ENCODE peak calls at places on chromosomes 12 and 14, in ten cellular contexts. H, C, B, U, Y, F, R, T, K and X are unnamed samples.

GRCh38 chr14:105137481-105138020 is 31.0 kb downstream of the JAG2 start:
- DNase-seq in T (no peak), R (no peak), B (no peak), K (no peak), H (no peak), Y (no peak), C (peak; percentile 56), F (no peak), U (no peak), X (no peak)

GRCh38 chr12:6927999-6928702 is 392 bp downstream of the ATN1 start:
- DNase-seq in H (no peak), B (no peak), T (no peak), R (no peak), C (peak; percentile 72), F (no peak), Y (no peak), U (peak; percentile 52), K (no peak), X (no peak)

GRCh38 chr12:24045816-24046257 is 96.4 kb upstream of the SOX5 start:
- DNase-seq in Y (no peak), H (no peak), K (no peak), U (no peak), R (no peak), B (no peak), C (no peak), F (no peak), T (no peak), X (no peak)

GRCh38 chr14:65359503-65359902 is 53.0 kb upstream of the FUT8 start:
- DNase-seq in R (no peak), K (no peak), H (no peak), C (no peak), Y (no peak), T (no peak), B (no peak), U (no peak), F (peak; percentile 82), X (no peak)

GRCh38 chr14:52922656-52923055 is 28.2 kb downstream of the FERMT2 start:
- DNase-seq in H (peak; percentile 74), T (no peak), U (peak; percentile 69), B (no peak), C (no peak), K (no peak), F (peak; percentile 84), R (no peak), Y (no peak), X (no peak)

GRCh38 chr12:93778306-93778705 is 101.1 kb downstream of the CRADD start:
- DNase-seq in U (peak; percentile 96), F (no peak), H (no peak), K (peak; percentile 60), Y (no peak), T (no peak), C (no peak), B (no peak), R (no peak), X (peak; percentile 73)

GRCh38 chr14:54000341-54000811 is 43.8 kb upstream of the BMP4 start:
- DNase-seq in K (no peak), R (no peak), U (peak; percentile 38), C (no peak), Y (no peak), H (no peak), F (no peak), B (no peak), T (no peak), X (no peak)

GRCh38 chr12:116849216-116849615 is 32.0 kb downstream of the HRK start:
- DNase-seq in H (no peak), Y (no peak), R (no peak), F (no peak), K (no peak), B (no peak), U (no peak), T (no peak), C (no peak), X (no peak)

GRCh38 chr12:89863332-89863938 is 154.8 kb upstream of the ATP2B1 start:
- DNase-seq in T (no peak), H (no peak), Y (no peak), C (no peak), K (no peak), B (no peak), U (no peak), F (no peak), R (no peak), X (no peak)

GRCh38 chr12:94272280-94272679 is 123.9 kb downstream of the PLXNC1 start:
- DNase-seq in C (no peak), B (no peak), H (no peak), F (no peak), Y (no peak), U (no peak), K (no peak), R (no peak), T (no peak), X (no peak)

GRCh38 chr12:10968765-10969456 is 17.8 kb downstream of the TAS2R50 start:
- DNase-seq in K (peak; percentile 18), Y (peak; percentile 44), R (no peak), T (peak; percentile 23), H (no peak), B (no peak), C (no peak), F (no peak), U (peak; percentile 72), X (peak; percentile 16)

GRCh38 chr14:62956413-62956812 is 88.8 kb downstream of the KCNH5 start:
- DNase-seq in B (no peak), K (no peak), C (no peak), T (no peak), H (no peak), R (no peak), U (no peak), Y (no peak), F (peak; percentile 20), X (no peak)
- H3K36me3 ChIP-seq in B (no peaks in the 10 kb centered on the region), K (no peaks in the 10 kb centered on the region), C (no peaks in the 10 kb centered on the region), T (no peaks in the 10 kb centered on the region), H (no peaks in the 10 kb centered on the region), R (no peaks in the 10 kb centered on the region), U (no peaks in the 10 kb centered on the region), Y (no peaks in the 10 kb centered on the region), F (no peaks in the 10 kb centered on the region), X (no peaks in the 10 kb centered on the region)

GRCh38 chr12:50926415-50926814 is 25.9 kb upstream of the HIGD1C start:
- DNase-seq in R (no peak), K (no peak), C (no peak), B (no peak), F (no peak), T (no peak), H (no peak), U (no peak), Y (no peak), X (no peak)

GRCh38 chr12:50927356-50927755 is 25.0 kb upstream of the HIGD1C start:
- DNase-seq in H (no peak), U (no peak), R (no peak), F (no peak), K (no peak), C (no peak), Y (no peak), B (no peak), T (no peak), X (no peak)

GRCh38 chr12:50925342-50925651 is 27.0 kb upstream of the HIGD1C start:
- DNase-seq in C (no peak), R (no peak), F (no peak), U (no peak), T (no peak), K (no peak), Y (no peak), H (no peak), B (no peak), X (no peak)

GRCh38 chr12:50924439-50925341 is 27.7 kb upstream of the HIGD1C start:
- DNase-seq in Y (peak; percentile 87), K (peak; percentile 90), B (peak; percentile 59), T (peak; percentile 94), C (peak; percentile 83), F (peak; percentile 78), H (peak; percentile 48), R (peak; percentile 59), U (peak; percentile 93), X (peak; percentile 97)

DNA sequence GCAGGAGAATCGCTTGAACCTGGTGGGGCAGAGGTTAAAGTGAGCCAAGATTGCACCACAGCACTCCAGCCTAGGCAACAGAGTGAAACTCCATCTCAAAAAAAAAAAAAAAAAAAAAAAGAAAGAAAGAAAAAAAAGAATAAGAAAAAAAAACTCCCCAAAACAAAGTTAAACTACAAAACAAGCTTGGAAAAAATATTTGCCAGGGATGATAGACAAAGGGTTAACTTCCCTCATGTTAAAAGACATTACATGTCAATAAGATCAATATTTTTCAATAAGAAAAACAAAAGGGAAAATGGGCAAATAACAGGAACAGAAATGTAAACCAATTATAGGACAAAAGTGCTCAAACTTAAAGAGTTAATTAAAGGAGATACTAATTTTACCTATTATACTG is 26.4 kb upstream of the HIGD1C start:
- DNase-seq in U (no peak), K (no peak), H (no peak), C (no peak), Y (no peak), T (no peak), F (no peak), B (no peak), R (no peak), X (no peak)
- H3K4me3 ChIP-seq in U (peak overlapping the region; percentile 99), K (peak overlapping the region; percentile 88), H (no peak overlapping the region), C (peak overlapping the region; percentile 69), Y (peak overlapping the region; percentile 84), T (peak overlapping the region; percentile 65), F (no peak overlapping the region), B (no peak overlapping the region), R (peak overlapping the region; percentile 19), X (peak overlapping the region; percentile 80)

DNA sequence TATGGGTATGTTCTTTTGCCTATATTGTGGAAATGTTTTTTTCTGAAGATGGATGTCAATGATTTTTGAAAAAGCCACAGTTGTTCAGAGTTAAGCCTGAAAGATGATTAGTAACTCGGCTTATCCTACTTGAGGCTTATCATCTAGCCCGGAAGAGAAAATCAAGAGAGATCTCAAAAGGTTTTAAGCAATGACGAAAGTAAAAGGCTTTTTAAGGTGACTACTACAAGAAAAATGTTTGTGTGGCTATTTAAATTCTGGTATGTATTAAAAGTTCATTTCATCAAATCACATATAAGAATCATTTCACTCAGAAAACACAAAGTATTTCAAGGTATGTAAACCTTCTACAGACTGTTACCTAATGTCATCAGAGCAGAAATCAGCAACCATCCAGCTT is 40.2 kb downstream of the HEATR5A start:
- DNase-seq in K (no peak), C (no peak), H (no peak), U (peak; percentile 25), R (no peak), T (no peak), F (no peak), B (no peak), Y (no peak), X (no peak)
- H3K36me3 ChIP-seq in K (peaks cover 94% of the 10 kb centered on the region), C (peaks cover 47% of the 10 kb centered on the region), H (no peaks in the 10 kb centered on the region), U (peaks cover 69% of the 10 kb centered on the region), R (peaks cover 31% of the 10 kb centered on the region), T (peaks cover 4% of the 10 kb centered on the region), F (no peaks in the 10 kb centered on the region), B (peaks cover 2% of the 10 kb centered on the region), Y (peaks cover 86% of the 10 kb centered on the region), X (peaks cover 44% of the 10 kb centered on the region)

DNA sequence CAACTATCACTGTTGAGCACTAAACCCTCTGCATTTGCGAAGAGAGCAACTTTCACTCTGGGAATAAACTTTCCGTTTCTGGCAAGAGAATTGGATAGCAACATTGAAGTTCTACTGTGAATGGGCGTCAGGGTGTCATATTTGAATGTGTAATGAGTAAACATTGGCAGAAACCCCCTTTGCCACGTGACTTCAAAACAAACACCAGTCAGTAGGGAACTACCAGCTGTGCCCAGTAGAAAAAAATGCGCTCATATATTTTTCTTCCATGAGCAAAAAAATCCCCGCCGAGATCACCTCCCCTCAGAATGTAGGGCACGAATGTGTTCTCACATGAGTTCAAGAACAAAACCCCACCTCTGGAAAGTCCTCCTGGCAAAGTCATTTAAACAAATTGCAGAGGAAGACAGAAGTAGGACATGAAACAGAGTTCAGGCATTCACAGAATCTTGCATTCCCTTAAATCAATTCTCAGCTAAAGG is 80.6 kb downstream of the BTG1 start:
- DNase-seq in F (no peak), B (no peak), C (no peak), K (no peak), Y (no peak), H (no peak), T (no peak), U (peak; percentile 15), R (no peak), X (no peak)
- H3K4me3 ChIP-seq in F (no peak overlapping the region), B (no peak overlapping the region), C (peak overlapping the region; percentile 27), K (no peak overlapping the region), Y (peak overlapping the region; percentile 13), H (no peak overlapping the region), T (no peak overlapping the region), U (peak overlapping the region; percentile 47), R (no peak overlapping the region), X (no peak overlapping the region)